ENCODE peak calls at places on chromosomes 4 and X, in nine cellular contexts. One of them, this sample, is unnamed.

GRCh38 chr4:155610143-155610542 is 56.5 kb upstream of the GUCY1A1 start:
- DNase-seq in MCF 10A: no peak
- DNase-seq in fibroblast of the conjunctiva: no peak
- DNase-seq in T47D: no peak
- DNase-seq in SK-MEL-5: no peak
- DNase-seq in naive thymus-derived CD8-positive, alpha-beta T cell: no peak
- DNase-seq in foreskin fibroblast: no peak
- DNase-seq in AG10803: no peak
- DNase-seq in M059J: no peak
- DNase-seq in this sample: no peak

GRCh38 chr4:169724251-169724650 is 33.5 kb downstream of the HPF1 start:
- DNase-seq in MCF 10A: peak
- DNase-seq in T47D: no peak
- DNase-seq in naive thymus-derived CD8-positive, alpha-beta T cell: no peak
- DNase-seq in SK-MEL-5: no peak
- DNase-seq in M059J: peak
- DNase-seq in AG10803: peak
- DNase-seq in fibroblast of the conjunctiva: no peak
- DNase-seq in foreskin fibroblast: peak
- DNase-seq in this sample: no peak

GRCh38 chr4:73691759-73692158 is 48.6 kb upstream of the CXCL8 start:
- DNase-seq in T47D: no peak
- DNase-seq in naive thymus-derived CD8-positive, alpha-beta T cell: no peak
- DNase-seq in MCF 10A: no peak
- DNase-seq in AG10803: no peak
- DNase-seq in fibroblast of the conjunctiva: no peak
- DNase-seq in M059J: no peak
- DNase-seq in SK-MEL-5: no peak
- DNase-seq in foreskin fibroblast: no peak
- DNase-seq in this sample: no peak

GRCh38 chr4:176187610-176188009 is 7.8 kb downstream of the SPATA4 start:
- DNase-seq in T47D: no peak
- DNase-seq in MCF 10A: no peak
- DNase-seq in fibroblast of the conjunctiva: no peak
- DNase-seq in AG10803: peak
- DNase-seq in SK-MEL-5: no peak
- DNase-seq in naive thymus-derived CD8-positive, alpha-beta T cell: no peak
- DNase-seq in M059J: peak
- DNase-seq in foreskin fibroblast: peak
- DNase-seq in this sample: no peak

GRCh38 chr4:155758500-155759371 is at the start of gene GUCY1B1:
- DNase-seq in AG10803: peak
- DNase-seq in fibroblast of the conjunctiva: peak
- DNase-seq in M059J: peak
- DNase-seq in T47D: no peak
- DNase-seq in naive thymus-derived CD8-positive, alpha-beta T cell: peak
- DNase-seq in MCF 10A: peak
- DNase-seq in SK-MEL-5: peak
- DNase-seq in foreskin fibroblast: peak
- DNase-seq in this sample: peak

GRCh38 chrX:39749728-39750127 is 348.0 kb downstream of the BCOR start:
- DNase-seq in M059J: no peak
- DNase-seq in AG10803: no peak
- DNase-seq in SK-MEL-5: peak
- DNase-seq in naive thymus-derived CD8-positive, alpha-beta T cell: no peak
- DNase-seq in T47D: peak
- DNase-seq in MCF 10A: no peak
- DNase-seq in fibroblast of the conjunctiva: no peak
- DNase-seq in foreskin fibroblast: no peak
- DNase-seq in this sample: no peak

GRCh38 chrX:48468247-48468671 is 1.8 kb downstream of the SLC38A5 start:
- DNase-seq in M059J: no peak
- DNase-seq in SK-MEL-5: no peak
- DNase-seq in fibroblast of the conjunctiva: no peak
- DNase-seq in MCF 10A: no peak
- DNase-seq in AG10803: no peak
- DNase-seq in foreskin fibroblast: peak
- DNase-seq in T47D: no peak
- DNase-seq in naive thymus-derived CD8-positive, alpha-beta T cell: no peak
- DNase-seq in this sample: no peak

GRCh38 chrX:66731398-66731797 is 92.5 kb upstream of the EDA2R start:
- DNase-seq in AG10803: peak
- DNase-seq in MCF 10A: peak
- DNase-seq in fibroblast of the conjunctiva: peak
- DNase-seq in naive thymus-derived CD8-positive, alpha-beta T cell: no peak
- DNase-seq in SK-MEL-5: peak
- DNase-seq in M059J: peak
- DNase-seq in T47D: no peak
- DNase-seq in foreskin fibroblast: peak
- DNase-seq in this sample: peak

GRCh38 chr4:22897520-22898108 is 204.9 kb downstream of the GBA3 start:
- DNase-seq in fibroblast of the conjunctiva: peak
- DNase-seq in AG10803: peak
- DNase-seq in SK-MEL-5: peak
- DNase-seq in MCF 10A: peak
- DNase-seq in foreskin fibroblast: peak
- DNase-seq in M059J: peak
- DNase-seq in T47D: peak
- DNase-seq in naive thymus-derived CD8-positive, alpha-beta T cell: peak
- DNase-seq in this sample: peak

GRCh38 chrX:130829526-130830515 is 73.2 kb downstream of the ENOX2 start:
- DNase-seq in foreskin fibroblast: peak
- DNase-seq in M059J: no peak
- DNase-seq in MCF 10A: peak
- DNase-seq in naive thymus-derived CD8-positive, alpha-beta T cell: no peak
- DNase-seq in SK-MEL-5: peak
- DNase-seq in AG10803: no peak
- DNase-seq in fibroblast of the conjunctiva: no peak
- DNase-seq in T47D: no peak
- DNase-seq in this sample: no peak

GRCh38 chr4:142645478-142646108 is 200.5 kb downstream of the INPP4B start:
- DNase-seq in T47D: no peak
- DNase-seq in fibroblast of the conjunctiva: no peak
- DNase-seq in MCF 10A: no peak
- DNase-seq in SK-MEL-5: peak
- DNase-seq in M059J: peak
- DNase-seq in foreskin fibroblast: peak
- DNase-seq in naive thymus-derived CD8-positive, alpha-beta T cell: no peak
- DNase-seq in AG10803: no peak
- DNase-seq in this sample: no peak

GRCh38 chrX:130418740-130419139 is 17.0 kb downstream of the RBMX2 start:
- DNase-seq in foreskin fibroblast: no peak
- DNase-seq in T47D: no peak
- DNase-seq in MCF 10A: no peak
- DNase-seq in AG10803: no peak
- DNase-seq in M059J: no peak
- DNase-seq in SK-MEL-5: no peak
- DNase-seq in naive thymus-derived CD8-positive, alpha-beta T cell: no peak
- DNase-seq in fibroblast of the conjunctiva: no peak
- DNase-seq in this sample: no peak